ENCODE peak calls at places on chromosomes 5 and 9, in four cellular contexts. D, S, V and P are unnamed samples. For H3K4me1 and H3K36me3, the result is how much of the 10 kb centered on the place peaks cover.

GRCh38 chr5:77751328-77752023 is 24.7 kb downstream of the TBCA start:
- DNase-seq in D (no peak), S (no peak), V (no peak), P (no peak)

GRCh38 chr9:127847155-127847463 is 7.3 kb downstream of the ENG start:
- DNase-seq in D (no peak), S (no peak), V (no peak), P (no peak)

GRCh38 chr5:10541247-10541646 is 22.6 kb upstream of the ANKRD33B start:
- DNase-seq in D (no peak), S (no peak), V (no peak), P (no peak)

GRCh38 chr9:110555971-110556370 is 23.6 kb downstream of the SVEP1 start:
- DNase-seq in D (peak), S (peak), V (no peak), P (peak)

GRCh38 chr5:81212211-81212687 is 20.9 kb upstream of the CKMT2 start:
- DNase-seq in D (no peak), S (peak), V (no peak), P (no peak)

GRCh38 chr9:92658176-92658575 is 11.8 kb downstream of the IPPK start:
- DNase-seq in D (no peak), S (no peak), V (no peak), P (no peak)

GRCh38 chr9:6383551-6384225 is 29.3 kb upstream of the UHRF2 start:
- DNase-seq in D (peak), S (no peak), V (no peak), P (no peak)

GRCh38 chr5:143677403-143677802 is 134.6 kb upstream of the HMHB1 start:
- DNase-seq in D (no peak), S (no peak), V (no peak), P (no peak)

GRCh38 chr5:41788800-41789395 is 81.3 kb downstream of the OXCT1 start:
- DNase-seq in D (peak), S (no peak), V (no peak), P (no peak)

GRCh38 chr5:10563940-10564837 is at the start of gene ANKRD33B:
- DNase-seq in D (peak), S (peak), V (no peak), P (peak)

GRCh38 chr9:78866228-78867132 is 569.6 kb downstream of the PSAT1 start:
- DNase-seq in D (peak), S (no peak), V (peak), P (no peak)

GRCh38 chr5:57442080-57442839 is 40.4 kb downstream of the ACTBL2 start:
- DNase-seq in D (peak), S (no peak), V (no peak), P (no peak)

GRCh38 chr5:132663771-132664695 is 6.1 kb downstream of the IL13 start:
- DNase-seq in D (no peak), S (peak), V (no peak), P (no peak)

GRCh38 chr5:125510651-125511050 is 764.2 kb upstream of the ZNF608 start:
- DNase-seq in D (peak), S (no peak), V (no peak), P (no peak)

GRCh38 chr5:147901555-147901954 is 4.8 kb downstream of the C5orf46 start:
- DNase-seq in D (peak), S (no peak), V (no peak), P (no peak)

GRCh38 chr9:127347831-127348699 is 48.9 kb upstream of the SLC2A8 start:
- DNase-seq in D (peak), S (peak), V (no peak), P (no peak)

GRCh38 chr5:166845044-166845443 is 1446.4 kb upstream of the WWC1 start:
- DNase-seq in D (peak), S (no peak), V (no peak), P (no peak)

GRCh38 chr5:132019857-132020555 is 8.5 kb upstream of the ACSL6 start:
- DNase-seq in D (no peak), S (peak), V (no peak), P (peak)

GRCh38 chr5:130270786-130271185 is 366.5 kb downstream of the CHSY3 start:
- DNase-seq in D (no peak), S (no peak), V (no peak), P (no peak)

GRCh38 chr9:124038790-124039633 is 27.4 kb downstream of the LHX2 start:
- DNase-seq in D (no peak), S (no peak), V (no peak), P (no peak)

GRCh38 chr9:127370651-127371648 is 26.0 kb upstream of the SLC2A8 start:
- DNase-seq in D (no peak), S (no peak), V (no peak), P (no peak)

GRCh38 chr9:109452761-109453160 is 45.3 kb downstream of the PTPN3 start:
- DNase-seq in D (peak), S (no peak), V (no peak), P (no peak)

GRCh38 chr5:9343146-9343850 is 202.6 kb downstream of the SEMA5A start:
- DNase-seq in D (no peak), S (no peak), V (no peak), P (no peak)

GRCh38 chr9:69109152-69109551 is 64.9 kb upstream of the TJP2 start:
- DNase-seq in D (no peak), S (no peak), V (no peak), P (no peak)

GRCh38 chr5:14202462-14202861 is 59.3 kb downstream of the TRIO start:
- DNase-seq in D (peak), S (no peak), V (no peak), P (peak)

GRCh38 chr5:98296426-98296825 is 477.0 kb upstream of the RGMB start:
- DNase-seq in D (peak), S (no peak), V (no peak), P (no peak)

GRCh38 chr5:141613344-141613743 is 5.5 kb downstream of the DIAPH1 start:
- DNase-seq in D (no peak), S (no peak), V (no peak), P (no peak)

GRCh38 chr5:147534172-147534951 is 24.5 kb upstream of the DPYSL3 start:
- DNase-seq in D (peak), S (no peak), V (no peak), P (no peak)

GRCh38 chr5:95858023-95858461 is 35.5 kb upstream of the GLRX start:
- DNase-seq in D (peak), S (no peak), V (no peak), P (no peak)

GRCh38 chr9:96100385-96100978 is 201.5 kb downstream of the HSD17B3 start:
- DNase-seq in D (peak), S (no peak), V (no peak), P (no peak)

GRCh38 chr5:155655569-155655968 is 642.0 kb downstream of the KIF4B start:
- DNase-seq in D (no peak), S (no peak), V (no peak), P (no peak)

GRCh38 chr9:95003694-95004451 is 277.4 kb downstream of the AOPEP start:
- DNase-seq in D (peak), S (peak), V (no peak), P (peak)

GRCh38 chr5:69285448-69286116 is 47.0 kb downstream of the CCDC125 start:
- DNase-seq in D (no peak), S (no peak), V (no peak), P (no peak)

GRCh38 chr5:135033866-135034185 is 202 bp downstream of the PITX1 start:
- DNase-seq in D (no peak), S (no peak), V (no peak), P (no peak)

GRCh38 chr9:115413766-115414382 is 295.9 kb upstream of the TNC start:
- DNase-seq in D (no peak), S (no peak), V (no peak), P (no peak)

GRCh38 chr5:132825824-132826391 is 4.5 kb downstream of the SHROOM1 start:
- DNase-seq in D (no peak), S (no peak), V (no peak), P (no peak)

GRCh38 chr9:115673599-115673998 is 480.0 kb upstream of the PAPPA start:
- DNase-seq in D (peak), S (no peak), V (no peak), P (no peak)

GRCh38 chr5:112492291-112492690 is 73.2 kb upstream of the EPB41L4A start:
- DNase-seq in D (peak), S (peak), V (peak), P (peak)

GRCh38 chr9:132769895-132770774 is 99.9 kb downstream of the GTF3C4 start:
- DNase-seq in D (peak), S (peak), V (no peak), P (peak)

DNA sequence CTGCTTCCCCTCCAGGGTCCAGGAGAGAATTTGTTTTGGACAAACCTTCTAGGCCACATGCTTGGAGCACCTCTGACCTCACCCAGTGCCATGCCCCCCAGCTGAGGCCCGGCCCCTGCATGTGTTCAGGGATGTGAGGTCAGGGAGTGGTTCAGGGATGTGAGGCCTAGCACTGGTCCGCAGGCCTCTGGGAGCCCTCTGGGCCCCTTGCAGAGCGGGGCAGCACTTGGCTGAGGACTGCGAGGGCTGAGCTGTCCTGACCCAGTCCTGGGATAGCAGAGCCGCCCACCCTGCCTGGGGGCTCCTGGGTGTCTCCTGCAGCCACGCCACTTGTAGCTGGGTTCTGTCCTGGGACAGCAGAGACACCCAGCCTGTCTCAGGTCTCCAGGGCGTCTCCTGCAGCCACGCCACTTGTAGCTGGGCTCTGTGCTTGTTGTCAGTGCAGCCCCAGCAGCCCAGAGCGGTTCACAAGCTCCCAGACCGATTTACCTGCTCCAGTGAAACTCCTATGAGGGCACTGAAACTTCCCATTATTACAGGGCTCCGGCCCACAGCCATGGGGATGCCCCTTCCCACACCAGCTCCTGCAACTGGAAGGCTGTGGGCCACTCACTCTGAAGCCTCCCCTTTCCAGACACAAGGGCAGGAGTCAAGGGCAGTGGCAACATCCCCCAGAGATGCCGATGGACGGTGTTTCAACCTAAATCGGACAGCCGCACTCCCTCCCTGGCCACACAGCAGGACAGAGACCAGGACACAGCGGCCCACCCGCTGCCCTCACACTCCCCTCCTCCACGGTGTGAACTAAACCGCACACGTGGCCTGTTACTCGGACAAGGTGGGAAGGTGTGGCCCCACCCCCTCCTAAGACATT is 5.4 kb upstream of the CEP72 start:
- DNase-seq in D (no peak), S (peak), V (no peak), P (no peak)
- H3K4me3 ChIP-seq in D (no peak), S (no peak), V (no peak), P (no peak)

DNA sequence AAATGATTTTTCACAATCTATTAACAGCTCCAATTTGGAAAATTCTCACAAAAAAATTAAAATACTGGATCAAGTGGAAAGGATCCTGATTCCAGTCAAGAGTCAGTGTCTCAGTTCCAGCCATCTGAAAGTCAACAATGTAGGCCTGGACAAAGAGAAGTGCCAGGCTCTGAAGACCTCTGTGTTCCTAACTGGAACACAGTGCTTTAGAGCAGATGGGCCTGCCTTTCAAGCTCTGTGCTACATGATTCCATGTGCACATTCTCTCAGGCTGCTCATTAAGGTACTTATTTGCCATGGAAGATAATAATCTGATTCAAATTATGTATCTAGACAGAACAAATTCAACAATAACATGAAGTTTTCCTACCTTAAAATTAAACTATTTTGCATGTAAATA is 30.2 kb upstream of the ALDH1A1 start:
- DNase-seq in D (no peak), S (peak), V (no peak), P (no peak)
- H3K4me1 ChIP-seq in D (under half), S (half or more), V (under half), P (under half)

GRCh38 chr9:136587944-136588662 is 42.3 kb upstream of the NOTCH1 start:
- DNase-seq in D (peak), S (no peak), V (no peak), P (no peak)

GRCh38 chr9:136585531-136586120 is 39.8 kb upstream of the NOTCH1 start:
- DNase-seq in D (no peak), S (no peak), V (no peak), P (no peak)

GRCh38 chr9:136584401-136585328 is 38.8 kb upstream of the NOTCH1 start:
- DNase-seq in D (peak), S (peak), V (no peak), P (no peak)

GRCh38 chr9:136587145-136587943 is 41.5 kb upstream of the NOTCH1 start:
- DNase-seq in D (peak), S (peak), V (no peak), P (peak)

GRCh38 chr9:136586391-136586790 is 40.5 kb upstream of the NOTCH1 start:
- DNase-seq in D (no peak), S (no peak), V (no peak), P (no peak)
- H3K36me3 ChIP-seq in D (under half), S (under half), V (under half), P (under half)

GRCh38 chr9:104027295-104027694 is 66.8 kb upstream of the SMC2 start:
- DNase-seq in D (no peak), S (no peak), V (no peak), P (no peak)
- H3K4me3 ChIP-seq in D (no peak), S (no peak), V (no peak), P (no peak)

DNA sequence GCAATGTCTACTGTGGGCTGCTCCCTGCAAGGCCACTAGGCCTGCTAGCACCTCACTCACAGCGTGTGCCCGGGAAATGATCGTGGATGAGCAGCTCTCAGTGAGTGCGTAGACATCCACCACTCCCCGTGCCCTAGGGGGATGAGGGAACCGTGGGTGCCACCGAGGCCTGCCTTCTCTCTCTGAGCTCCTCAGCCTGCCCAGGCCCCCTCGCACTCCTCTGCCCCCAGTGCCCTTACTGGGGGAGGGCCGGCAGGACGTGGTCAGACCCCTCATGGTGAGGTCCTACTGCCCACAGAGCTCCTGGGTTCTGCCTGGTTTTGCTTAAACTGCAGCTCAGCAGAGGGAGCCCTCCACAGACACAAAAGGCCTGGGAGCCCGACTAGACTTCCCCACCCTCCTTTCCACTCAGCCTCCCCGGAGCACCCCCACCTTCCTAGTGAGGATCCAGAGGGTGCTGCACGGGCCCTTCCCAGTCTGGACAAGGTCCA is 220.0 kb downstream of the CACNA1B start:
- DNase-seq in D (no peak), S (peak), V (no peak), P (no peak)
- H3K4me1 ChIP-seq in D (under half), S (under half), V (under half), P (under half)

GRCh38 chr5:22709743-22710142 is 143.4 kb downstream of the CDH12 start:
- DNase-seq in D (no peak), S (no peak), V (no peak), P (no peak)

GRCh38 chr5:22708770-22709328 is 144.3 kb downstream of the CDH12 start:
- DNase-seq in D (no peak), S (no peak), V (no peak), P (no peak)

GRCh38 chr5:22710660-22711059 is 142.5 kb downstream of the CDH12 start:
- DNase-seq in D (no peak), S (no peak), V (no peak), P (no peak)
- H3K36me3 ChIP-seq in D (under half), S (under half), V (under half), P (under half)

GRCh38 chr5:32714836-32715235 is 3.7 kb downstream of the NPR3 start:
- DNase-seq in D (no peak), S (no peak), V (no peak), P (no peak)
- H3K4me3 ChIP-seq in D (no peak), S (no peak), V (no peak), P (no peak)

DNA sequence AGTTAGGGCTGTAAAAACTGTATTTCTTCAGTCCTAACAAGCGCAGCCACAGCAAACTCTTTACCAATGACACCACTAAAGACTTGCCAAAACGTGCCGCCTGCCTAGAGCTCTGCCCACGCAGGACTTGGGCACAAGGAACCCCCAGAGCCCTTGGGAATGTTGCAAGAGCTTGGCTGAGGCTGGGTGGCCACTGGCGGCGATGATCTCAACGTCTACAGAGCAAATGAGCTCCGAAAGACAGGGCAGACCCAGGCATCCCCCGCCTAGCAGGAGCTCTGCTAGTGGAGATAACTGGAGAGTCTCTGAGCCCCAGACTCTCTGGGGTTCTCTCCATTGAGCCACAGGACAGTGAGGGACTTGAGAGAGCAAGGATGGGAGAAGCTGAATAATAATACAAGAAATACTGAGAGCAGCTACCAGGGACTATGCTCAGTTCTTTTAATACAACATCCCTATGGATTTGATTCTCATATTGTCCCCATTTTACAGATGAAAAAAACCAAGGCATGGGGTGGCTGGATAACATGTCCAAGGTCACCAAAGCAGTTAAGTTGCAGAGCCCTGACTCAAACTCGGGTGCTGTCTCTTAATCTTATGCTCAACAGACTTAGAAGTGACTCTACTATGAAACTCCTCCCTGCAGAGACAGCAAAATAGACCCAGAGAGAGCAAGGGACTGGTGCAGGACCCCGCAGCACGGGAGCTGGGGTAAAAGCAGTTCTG is 32.5 kb downstream of the SHB start:
- DNase-seq in D (peak), S (no peak), V (no peak), P (no peak)
- H3K4me1 ChIP-seq in D (under half), S (half or more), V (half or more), P (half or more)